ENCODE peak calls at places on chromosomes 12 and 14, in ten cellular contexts. R is fibroblast of mammary gland, H is iPS DF 6.9, I is GM23248, M is IMR-90, N is A549, F is esophagus squamous epithelium, P is kidney epithelial cell, A is RWPE2, E is foreskin fibroblast. T is an unnamed sample.

GRCh38 chr12:55830601-55831406 is 1.4 kb upstream of the DNAJC14 start:
- DNase-seq in R (peak; percentile 66), H (no peak), I (peak; percentile 68), M (peak; percentile 56), N (peak; percentile 48), F (no peak), P (no peak), A (no peak), E (peak; percentile 87), T (peak; percentile 83)

GRCh38 chr12:24223926-24224325 is 274.5 kb upstream of the SOX5 start:
- DNase-seq in R (no peak), H (no peak), I (no peak), M (no peak), N (no peak), F (no peak), P (no peak), A (no peak), E (no peak), T (no peak)

GRCh38 chr12:47820631-47821345 is 1.1 kb upstream of the HDAC7 start:
- DNase-seq in R (peak; percentile 97), H (no peak), I (peak; percentile 98), M (peak; percentile 95), N (peak; percentile 91), F (no peak), P (peak; percentile 87), A (peak; percentile 86), E (peak; percentile 98), T (peak; percentile 91)

GRCh38 chr14:100910888-100911664 is 7.6 kb upstream of the RTL1 start:
- DNase-seq in R (no peak), H (no peak), I (no peak), M (no peak), N (no peak), F (no peak), P (no peak), A (no peak), E (no peak), T (no peak)

GRCh38 chr14:104280085-104280901 is 141.9 kb downstream of the KIF26A start:
- DNase-seq in R (no peak), H (no peak), I (no peak), M (no peak), N (no peak), F (no peak), P (no peak), A (peak; percentile 63), E (no peak), T (peak; percentile 38)

GRCh38 chr14:20305265-20306078 is at the start of gene TTC5:
- DNase-seq in R (peak; percentile 90), H (peak; percentile 68), I (peak; percentile 82), M (peak; percentile 89), N (peak; percentile 92), F (peak; percentile 33), P (peak; percentile 14), A (no peak), E (peak; percentile 94), T (peak; percentile 81)

GRCh38 chr12:110563702-110564470 is 19.2 kb downstream of the PPTC7 start:
- DNase-seq in R (peak; percentile 74), H (no peak), I (peak; percentile 64), M (peak; percentile 56), N (no peak), F (no peak), P (no peak), A (no peak), E (peak; percentile 80), T (no peak)

GRCh38 chr14:77064535-77065178 is 33.4 kb upstream of the CIPC start:
- DNase-seq in R (no peak), H (no peak), I (no peak), M (no peak), N (no peak), F (no peak), P (no peak), A (no peak), E (no peak), T (no peak)

GRCh38 chr12:97995085-97995484 is 520.3 kb upstream of the TMPO start:
- DNase-seq in R (no peak), H (no peak), I (no peak), M (no peak), N (no peak), F (no peak), P (no peak), A (no peak), E (no peak), T (no peak)

GRCh38 chr12:96171905-96172304 is 22.3 kb upstream of the ELK3 start:
- DNase-seq in R (no peak), H (no peak), I (no peak), M (no peak), N (no peak), F (no peak), P (no peak), A (no peak), E (no peak), T (no peak)

GRCh38 chr12:49093746-49094103 is 876 bp downstream of the DHH start:
- DNase-seq in R (no peak), H (no peak), I (no peak), M (no peak), N (no peak), F (no peak), P (no peak), A (no peak), E (peak; percentile 28), T (no peak)

GRCh38 chr12:49092816-49093406 is 1.7 kb downstream of the DHH start:
- DNase-seq in R (no peak), H (no peak), I (no peak), M (no peak), N (no peak), F (no peak), P (no peak), A (no peak), E (no peak), T (no peak)

GRCh38 chr12:49091836-49092085 is 2.8 kb downstream of the DHH start:
- DNase-seq in R (no peak), H (no peak), I (no peak), M (peak; percentile 43), N (no peak), F (no peak), P (no peak), A (no peak), E (no peak), T (no peak)

GRCh38 chr12:49091056-49091835 is 3.4 kb downstream of the DHH start:
- DNase-seq in R (no peak), H (no peak), I (peak; percentile 32), M (no peak), N (no peak), F (no peak), P (no peak), A (no peak), E (no peak), T (no peak)

DNA sequence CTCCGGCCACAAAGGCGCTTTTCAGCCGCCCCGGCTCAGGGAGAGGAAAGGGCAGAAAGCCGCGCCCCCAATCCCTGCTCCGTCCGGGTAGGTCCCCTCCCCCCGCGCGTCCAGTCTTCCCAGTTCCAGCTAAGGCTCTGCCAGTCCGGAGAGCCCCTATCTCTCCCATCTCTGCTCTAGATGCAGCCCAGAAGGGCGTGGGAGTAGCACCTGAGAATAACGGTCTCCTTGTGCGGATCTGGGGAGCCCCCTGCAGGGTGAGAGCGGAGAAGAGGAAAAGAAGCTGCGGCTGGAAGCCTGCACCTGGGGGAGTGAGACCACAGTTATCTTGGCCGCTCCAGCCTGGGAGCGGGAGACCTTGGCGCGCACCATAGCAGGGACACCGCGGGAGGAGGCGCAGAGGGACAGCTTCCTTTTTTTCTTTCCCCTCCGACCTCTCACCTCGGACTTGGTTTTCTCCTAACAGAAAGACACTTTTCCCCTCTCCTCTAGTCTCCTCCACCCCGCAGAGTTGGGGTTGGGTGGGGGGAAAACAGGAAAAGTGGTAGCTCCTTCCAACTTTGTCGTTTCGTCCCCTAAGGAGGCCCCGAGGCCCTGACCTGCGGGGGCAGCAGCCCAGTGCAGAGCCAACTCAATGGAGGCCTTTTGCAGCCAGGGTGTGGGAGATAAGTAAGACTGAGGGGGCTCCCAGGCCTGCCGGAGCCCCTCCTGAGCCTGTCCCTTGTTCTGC is 2.4 kb downstream of the DHH start:
- DNase-seq in R (peak; percentile 41), H (no peak), I (peak; percentile 75), M (peak; percentile 30), N (peak; percentile 68), F (no peak), P (no peak), A (no peak), E (peak; percentile 78), T (no peak)
- H3K4me3 ChIP-seq in R (peak overlapping the region; percentile 28), H (peak overlapping the region; percentile 14), I (peak overlapping the region; percentile 68), M (peak overlapping the region; percentile 12), N (peak overlapping the region; percentile 27), F (peak overlapping the region; percentile 30), P (peak overlapping the region; percentile 17), A (no peak overlapping the region), E (peak overlapping the region; percentile 41), T (peak overlapping the region; percentile 46)

DNA sequence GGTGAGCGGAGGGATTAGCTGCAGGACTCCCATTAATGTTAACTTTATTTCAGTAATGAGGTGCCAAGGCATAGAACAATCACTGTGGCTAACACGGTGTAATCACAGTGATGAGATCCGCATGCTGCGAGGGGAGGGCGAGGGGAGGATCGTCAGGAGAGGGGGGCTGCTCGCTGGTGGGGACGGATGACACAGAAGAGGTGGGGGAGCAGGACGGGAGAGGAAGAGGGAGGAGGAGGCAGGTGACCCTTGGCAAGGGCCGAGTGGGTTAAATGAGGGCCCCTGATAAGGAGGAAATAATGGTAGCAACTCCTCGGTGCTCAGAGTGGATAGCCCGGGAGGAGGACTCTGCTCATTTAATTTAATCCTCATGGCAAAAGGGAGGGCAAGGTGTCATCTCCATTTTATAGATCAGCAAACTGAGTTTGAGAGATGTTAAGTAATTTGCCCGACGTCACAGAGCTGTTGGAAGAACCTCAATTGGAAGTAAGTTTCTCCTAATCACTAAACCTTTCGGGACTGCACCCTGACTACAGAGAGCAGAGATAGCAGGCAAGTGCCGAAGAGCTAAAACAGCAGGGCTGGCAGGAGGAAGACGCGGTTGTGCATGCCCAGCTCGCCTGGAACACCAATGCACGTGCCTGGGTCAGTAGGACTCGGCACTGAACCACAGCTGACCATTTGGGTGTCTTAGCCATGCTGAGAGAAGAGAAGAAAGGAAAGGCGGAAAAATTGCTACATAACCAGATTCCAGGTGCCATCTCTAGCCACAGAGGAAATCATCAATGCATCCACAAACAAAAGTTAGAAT is 43.0 kb downstream of the SPRING1 start:
- DNase-seq in R (no peak), H (no peak), I (no peak), M (no peak), N (no peak), F (no peak), P (no peak), A (no peak), E (no peak), T (no peak)
- H3K4me3 ChIP-seq in R (no peak overlapping the region), H (no peak overlapping the region), I (no peak overlapping the region), M (no peak overlapping the region), N (no peak overlapping the region), F (no peak overlapping the region), P (no peak overlapping the region), A (no peak overlapping the region), E (no peak overlapping the region), T (no peak overlapping the region)

GRCh38 chr12:31804185-31804504 is 75.3 kb upstream of the AMN1 start:
- DNase-seq in R (no peak), H (no peak), I (no peak), M (no peak), N (no peak), F (no peak), P (no peak), A (no peak), E (no peak), T (no peak)
- H3K4me3 ChIP-seq in R (no peak overlapping the region), H (no peak overlapping the region), I (no peak overlapping the region), M (no peak overlapping the region), N (no peak overlapping the region), F (peak overlapping the region; percentile 1), P (no peak overlapping the region), A (no peak overlapping the region), E (no peak overlapping the region), T (no peak overlapping the region)

DNA sequence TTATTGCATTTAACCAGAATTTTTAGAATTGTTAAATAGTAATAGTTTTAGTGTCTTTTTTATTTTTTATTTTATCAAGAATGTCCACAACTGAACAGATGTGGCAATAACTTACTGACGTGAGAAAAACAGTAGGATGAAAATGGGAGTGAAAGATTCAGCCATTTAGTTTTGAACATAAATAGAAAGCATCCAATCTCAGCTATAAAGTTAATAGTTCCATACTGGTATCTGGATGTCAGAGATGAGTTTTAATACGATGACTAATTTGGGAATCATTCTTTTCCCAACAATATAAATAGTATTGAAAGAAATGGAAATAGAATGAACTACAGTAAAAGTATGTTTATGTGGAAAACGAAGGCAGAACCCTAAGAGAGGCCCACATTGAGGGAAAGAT is 159.4 kb downstream of the EPS8 start:
- DNase-seq in R (peak; percentile 82), H (no peak), I (peak; percentile 62), M (peak; percentile 69), N (peak; percentile 32), F (no peak), P (no peak), A (no peak), E (peak; percentile 67), T (no peak)
- H3K4me3 ChIP-seq in R (no peak overlapping the region), H (no peak overlapping the region), I (peak overlapping the region; percentile 33), M (no peak overlapping the region), N (no peak overlapping the region), F (no peak overlapping the region), P (no peak overlapping the region), A (no peak overlapping the region), E (no peak overlapping the region), T (no peak overlapping the region)

T was measured in psoas muscle.